ENCODE peak calls at places on chromosomes 2 and 18, in five cellular contexts. J, X, G, C and V are unnamed samples.

GRCh38 chr18:13374096-13374467 is 155.5 kb downstream of the LDLRAD4 start:
- DNase-seq in J (no peak), X (no peak), G (no peak), C (no peak), V (no peak)

GRCh38 chr2:135072125-135072997 is 20.3 kb downstream of the RAB3GAP1 start:
- DNase-seq in J (peak; percentile 11), X (no peak), G (no peak), C (no peak), V (no peak)

GRCh38 chr2:5791371-5791770 is 99.2 kb downstream of the SOX11 start:
- DNase-seq in J (no peak), X (no peak), G (no peak), C (no peak), V (no peak)

GRCh38 chr2:54620948-54621347 is 102.5 kb upstream of the EML6 start:
- DNase-seq in J (no peak), X (no peak), G (no peak), C (no peak), V (no peak)

GRCh38 chr2:11152591-11152990 is 2.7 kb upstream of the SLC66A3 start:
- DNase-seq in J (no peak), X (no peak), G (no peak), C (no peak), V (no peak)

GRCh38 chr2:104340879-104341812 is 512.8 kb upstream of the POU3F3 start:
- DNase-seq in J (no peak), X (no peak), G (no peak), C (no peak), V (no peak)

GRCh38 chr2:240214790-240215675 is 74.6 kb upstream of the OTOS start:
- DNase-seq in J (no peak), X (no peak), G (no peak), C (no peak), V (peak; percentile 24)

GRCh38 chr18:63262369-63263335 is 56.9 kb downstream of the BCL2 start:
- DNase-seq in J (peak; percentile 2), X (no peak), G (no peak), C (no peak), V (no peak)

GRCh38 chr2:160566717-160567116 is 73.1 kb upstream of the RBMS1 start:
- DNase-seq in J (peak; percentile 85), X (no peak), G (no peak), C (no peak), V (no peak)

GRCh38 chr2:78408795-78409118 is 616.7 kb upstream of the REG3G start:
- DNase-seq in J (no peak), X (no peak), G (no peak), C (no peak), V (no peak)

GRCh38 chr2:36452279-36452678 is 96.7 kb downstream of the CRIM1 start:
- DNase-seq in J (peak; percentile 49), X (no peak), G (no peak), C (no peak), V (no peak)

GRCh38 chr2:75787532-75788132 is 76.9 kb upstream of the GCFC2 start:
- DNase-seq in J (peak; percentile 64), X (no peak), G (peak; percentile 5), C (no peak), V (no peak)

GRCh38 chr2:7272180-7272579 is 355.0 kb downstream of the RNF144A start:
- DNase-seq in J (no peak), X (no peak), G (no peak), C (no peak), V (no peak)

GRCh38 chr2:222561817-222562424 is 94.0 kb downstream of the FARSB start:
- DNase-seq in J (peak; percentile 81), X (no peak), G (peak; percentile 14), C (peak; percentile 58), V (peak; percentile 77)

GRCh38 chr2:10835052-10835970 is 22.7 kb upstream of the PDIA6 start:
- DNase-seq in J (peak; percentile 45), X (peak; percentile 82), G (peak; percentile 27), C (peak; percentile 93), V (peak; percentile 89)

GRCh38 chr2:217847552-217848350 is 155.0 kb downstream of the TNS1 start:
- DNase-seq in J (no peak), X (no peak), G (no peak), C (no peak), V (no peak)

GRCh38 chr18:64854112-64854511 is 705.2 kb upstream of the LINC00305 start:
- DNase-seq in J (no peak), X (no peak), G (no peak), C (no peak), V (no peak)

GRCh38 chr2:21819475-21819874 is 695.7 kb downstream of the TDRD15 start:
- DNase-seq in J (peak; percentile 8), X (no peak), G (peak; percentile 47), C (no peak), V (no peak)

GRCh38 chr2:85255813-85256581 is 71.8 kb downstream of the TGOLN2 start:
- DNase-seq in J (peak; percentile 62), X (no peak), G (peak; percentile 36), C (peak; percentile 56), V (no peak)

GRCh38 chr2:66714651-66715050 is 279.7 kb downstream of the MEIS1 start:
- DNase-seq in J (no peak), X (no peak), G (peak; percentile 56), C (no peak), V (no peak)

GRCh38 chr2:161586517-161587167 is 37.6 kb upstream of the SLC4A10 start:
- DNase-seq in J (peak; percentile 48), X (no peak), G (no peak), C (no peak), V (no peak)

GRCh38 chr2:161388146-161388779 is 27.8 kb upstream of the TBR1 start:
- DNase-seq in J (no peak), X (no peak), G (no peak), C (no peak), V (no peak)

GRCh38 chr2:26598336-26599006 is 42.7 kb downstream of the CIB4 start:
- DNase-seq in J (no peak), X (no peak), G (no peak), C (no peak), V (no peak)

GRCh38 chr2:43219383-43220228 is 6.8 kb downstream of the ZFP36L2 start:
- DNase-seq in J (peak; percentile 85), X (peak; percentile 94), G (peak; percentile 65), C (peak; percentile 68), V (peak; percentile 88)
- TF ChIP-seq CTCF in J (no peak), X (peak; percentile 7), G (no peak), C (no peak), V (no peak)

DNA sequence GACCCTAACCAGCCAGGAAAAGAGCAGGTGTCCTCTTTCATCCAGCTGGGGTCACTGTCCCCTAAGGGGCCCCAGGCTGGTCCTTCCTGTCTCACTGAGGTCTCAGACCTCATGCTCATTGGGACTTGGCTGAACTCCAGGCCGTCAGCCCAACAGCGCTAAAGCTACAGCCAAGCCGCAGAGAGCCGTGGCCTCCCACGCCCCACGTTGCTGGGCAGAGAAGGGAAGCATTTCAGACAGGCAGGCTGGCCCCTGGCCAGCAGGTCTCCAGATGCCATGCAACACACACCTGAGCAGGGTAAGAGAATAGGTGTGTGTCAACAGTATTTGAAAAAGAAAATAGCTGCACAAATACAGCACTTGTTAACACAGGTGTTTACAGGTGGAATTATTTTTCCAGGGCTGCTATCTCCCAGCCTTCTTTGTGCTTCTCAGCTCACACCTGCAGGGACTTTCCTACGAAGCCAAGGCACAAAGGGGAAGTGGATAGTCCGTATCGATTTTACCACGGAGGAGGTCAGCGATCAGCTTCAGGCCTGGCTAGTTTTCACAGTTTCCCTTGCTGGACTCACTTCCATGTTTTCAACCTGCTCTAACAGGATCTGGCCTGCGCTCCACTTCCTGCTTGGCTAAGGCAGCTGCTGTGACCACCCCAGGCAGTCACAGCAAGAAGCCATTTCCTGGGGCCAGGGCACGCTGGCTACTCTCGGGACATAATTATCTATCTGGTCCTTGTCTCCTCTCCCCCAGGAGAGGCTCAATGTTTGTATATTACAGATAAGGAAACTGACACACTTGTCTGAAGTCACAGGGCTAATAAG is 156.1 kb upstream of the ID2 start:
- DNase-seq in J (peak; percentile 52), X (peak; percentile 96), G (peak; percentile 16), C (peak; percentile 44), V (peak; percentile 87)
- TF ChIP-seq CTCF in J (peak; percentile 1), X (peak; percentile 45), G (peak; percentile 19), C (no peak), V (peak; percentile 48)

GRCh38 chr2:60888853-60889252 is 7.5 kb downstream of the REL start:
- DNase-seq in J (no peak), X (no peak), G (no peak), C (no peak), V (no peak)

GRCh38 chr2:60891175-60891574 is 9.8 kb downstream of the REL start:
- DNase-seq in J (no peak), X (no peak), G (no peak), C (no peak), V (peak; percentile 33)

GRCh38 chr2:60886962-60887361 is 5.6 kb downstream of the REL start:
- DNase-seq in J (peak; percentile 31), X (no peak), G (no peak), C (no peak), V (no peak)

GRCh38 chr2:60885683-60886082 is 4.3 kb downstream of the REL start:
- DNase-seq in J (no peak), X (no peak), G (no peak), C (no peak), V (no peak)

GRCh38 chr2:60890393-60890707 is 9.0 kb downstream of the REL start:
- DNase-seq in J (no peak), X (no peak), G (no peak), C (no peak), V (no peak)
- TF ChIP-seq CTCF in J (no peak), X (no peak), G (no peak), C (no peak), V (no peak)

GRCh38 chr2:238243496-238244076 is 3.7 kb upstream of the HES6 start:
- DNase-seq in J (no peak), X (no peak), G (no peak), C (no peak), V (no peak)
- TF ChIP-seq CTCF in J (no peak), X (no peak), G (peak; percentile 61), C (peak; percentile 43), V (no peak)

GRCh38 chr18:77754475-77755044 is 504.9 kb downstream of the GALR1 start:
- DNase-seq in J (no peak), X (no peak), G (no peak), C (no peak), V (no peak)

DNA sequence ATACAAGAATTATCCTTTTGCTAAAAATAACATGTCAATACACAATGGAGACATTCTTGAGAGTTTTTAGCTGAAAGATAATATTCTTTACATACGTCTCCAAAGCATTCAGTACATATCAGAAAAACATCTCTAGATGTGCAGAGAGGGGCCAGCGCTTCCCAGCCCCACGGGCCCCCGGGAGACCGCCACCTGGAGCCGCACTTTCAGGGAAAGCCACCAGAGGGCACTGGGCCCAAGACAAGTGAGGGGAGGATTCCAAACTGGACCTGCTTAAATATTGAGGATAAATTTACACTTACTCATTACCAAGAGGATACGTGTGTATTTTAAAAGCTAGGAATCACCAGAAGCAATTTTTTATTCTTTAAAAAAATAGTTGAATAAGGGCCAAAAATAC is 499.5 kb downstream of the GALR1 start:
- DNase-seq in J (no peak), X (no peak), G (no peak), C (peak; percentile 68), V (no peak)
- TF ChIP-seq CTCF in J (no peak), X (peak; percentile 51), G (peak; percentile 37), C (peak; percentile 90), V (peak; percentile 23)